ENCODE peak calls at places on chromosomes 5 and 9, in ten cellular contexts. L is AG08395; D is heart right ventricle; B is globus pallidus; Z is NAMALWA; Y is activated CD8-positive, alpha-beta memory T cell treated with anti-CD3 and anti-CD28 coated beads, Interleukin-2, amount 10 ng/mL, durations not matched to agents 7 days and 5 days; S is memory B cell; A is psoas muscle; T is cardiac septum; H is stimulated activated CD8-positive, alpha-beta memory T cell treated with anti-CD3 and anti-CD28 coated beads, Interleukin-2, amount 100 ng/mL, for 48 hours. U is an unnamed sample.

GRCh38 chr5:132526974-132527564 is 16.3 kb downstream of the IL5 start:
- DNase-seq in L (no peak), D (no peak), B (no peak), Z (no peak), Y (no peak), S (no peak), A (no peak), T (no peak), H (no peak), U (no peak)

GRCh38 chr5:111077678-111078077 is 6.2 kb downstream of the TSLP start:
- DNase-seq in L (no peak), D (no peak), B (no peak), Z (no peak), Y (no peak), S (no peak), A (no peak), T (no peak), H (no peak), U (no peak)

GRCh38 chr5:51060953-51061352 is 322.3 kb upstream of the ISL1 start:
- DNase-seq in L (no peak), D (no peak), B (no peak), Z (no peak), Y (no peak), S (no peak), A (no peak), T (no peak), H (no peak), U (no peak)

GRCh38 chr5:140039561-140039960 is 3.5 kb downstream of the NRG2 start:
- DNase-seq in L (no peak), D (no peak), B (peak; percentile 33), Z (no peak), Y (no peak), S (no peak), A (peak; percentile 21), T (no peak), H (no peak), U (no peak)

GRCh38 chr5:120446068-120446492 is 18.0 kb upstream of the PRR16 start:
- DNase-seq in L (peak; percentile 81), D (peak; percentile 11), B (no peak), Z (no peak), Y (no peak), S (no peak), A (no peak), T (no peak), H (no peak), U (peak; percentile 52)

GRCh38 chr5:56608216-56608925 is 207.0 kb upstream of the MAP3K1 start:
- DNase-seq in L (peak; percentile 31), D (no peak), B (peak; percentile 15), Z (no peak), Y (no peak), S (no peak), A (no peak), T (peak; percentile 82), H (no peak), U (no peak)

GRCh38 chr9:70614786-70615565 is 200.5 kb upstream of the KLF9 start:
- DNase-seq in L (no peak), D (peak; percentile 49), B (peak; percentile 79), Z (no peak), Y (no peak), S (no peak), A (no peak), T (peak; percentile 80), H (no peak), U (peak; percentile 80)

GRCh38 chr5:72600401-72600981 is 93.3 kb upstream of the ZNF366 start:
- DNase-seq in L (peak; percentile 94), D (no peak), B (no peak), Z (no peak), Y (no peak), S (no peak), A (no peak), T (no peak), H (no peak), U (peak; percentile 66)

GRCh38 chr9:83041771-83042170 is 21.2 kb downstream of the RASEF start:
- DNase-seq in L (no peak), D (no peak), B (no peak), Z (no peak), Y (no peak), S (no peak), A (no peak), T (no peak), H (no peak), U (no peak)

GRCh38 chr9:4180907-4181605 is 118.8 kb downstream of the GLIS3 start:
- DNase-seq in L (no peak), D (no peak), B (no peak), Z (no peak), Y (no peak), S (no peak), A (no peak), T (no peak), H (no peak), U (no peak)

GRCh38 chr5:131393498-131393968 is 129.7 kb downstream of the CDC42SE2 start:
- DNase-seq in L (no peak), D (no peak), B (peak; percentile 80), Z (no peak), Y (no peak), S (no peak), A (no peak), T (no peak), H (no peak), U (peak; percentile 54)

GRCh38 chr5:179409806-179410205 is 64.5 kb upstream of the ADAMTS2 start:
- DNase-seq in L (no peak), D (no peak), B (no peak), Z (no peak), Y (no peak), S (no peak), A (no peak), T (no peak), H (no peak), U (no peak)

GRCh38 chr9:113951032-113951372 is 74.9 kb downstream of the ZNF618 start:
- DNase-seq in L (no peak), D (no peak), B (no peak), Z (no peak), Y (no peak), S (no peak), A (no peak), T (no peak), H (no peak), U (no peak)

GRCh38 chr5:132775439-132776076 is 1.5 kb downstream of the SEPTIN8 start:
- DNase-seq in L (no peak), D (no peak), B (peak; percentile 52), Z (no peak), Y (no peak), S (no peak), A (no peak), T (peak; percentile 22), H (no peak), U (no peak)

GRCh38 chr9:73050062-73050814 is 97.4 kb upstream of the ALDH1A1 start:
- DNase-seq in L (peak; percentile 37), D (no peak), B (no peak), Z (no peak), Y (no peak), S (no peak), A (no peak), T (no peak), H (no peak), U (peak; percentile 15)

GRCh38 chr5:24363789-24364534 is 280.8 kb downstream of the CDH10 start:
- DNase-seq in L (no peak), D (no peak), B (no peak), Z (no peak), Y (no peak), S (no peak), A (no peak), T (no peak), H (no peak), U (no peak)

GRCh38 chr5:146173597-146173996 is 8.9 kb downstream of the LARS1 start:
- DNase-seq in L (no peak), D (no peak), B (no peak), Z (peak; percentile 24), Y (no peak), S (no peak), A (no peak), T (no peak), H (no peak), U (no peak)